ENCODE peak calls at places on chromosomes 16 and 17, in six cellular contexts. One of them, this sample, is unnamed.

GRCh38 chr17:19718613-19719364 is 2.4 kb upstream of the SLC47A2 start:
- DNase-seq in GM12892: no peak
- DNase-seq in A549: no peak
- DNase-seq in ovary: no peak
- DNase-seq in body of pancreas: peak
- DNase-seq in upper lobe of left lung: no peak
- DNase-seq in this sample: no peak

GRCh38 chr16:72602499-72602898 is 430.5 kb upstream of the PMFBP1 start:
- DNase-seq in upper lobe of left lung: no peak
- DNase-seq in ovary: no peak
- DNase-seq in GM12892: no peak
- DNase-seq in body of pancreas: no peak
- DNase-seq in A549: no peak
- DNase-seq in this sample: no peak

GRCh38 chr17:5588584-5588983 is 4.3 kb upstream of the NLRP1 start:
- DNase-seq in GM12892: no peak
- DNase-seq in A549: no peak
- DNase-seq in upper lobe of left lung: no peak
- DNase-seq in ovary: no peak
- DNase-seq in body of pancreas: no peak
- DNase-seq in this sample: no peak

GRCh38 chr17:55134486-55135157 is 130.1 kb upstream of the HLF start:
- DNase-seq in A549: no peak
- DNase-seq in upper lobe of left lung: no peak
- DNase-seq in GM12892: no peak
- DNase-seq in body of pancreas: no peak
- DNase-seq in ovary: no peak
- DNase-seq in this sample: no peak

GRCh38 chr16:15948532-15949209 is 745 bp upstream of the ABCC1 start:
- DNase-seq in ovary: no peak
- DNase-seq in body of pancreas: peak
- DNase-seq in A549: no peak
- DNase-seq in GM12892: peak
- DNase-seq in upper lobe of left lung: no peak
- DNase-seq in this sample: peak

GRCh38 chr17:1076299-1076981 is 79.5 kb downstream of the TIMM22 start:
- DNase-seq in ovary: no peak
- DNase-seq in GM12892: no peak
- DNase-seq in upper lobe of left lung: no peak
- DNase-seq in body of pancreas: no peak
- DNase-seq in A549: no peak
- DNase-seq in this sample: no peak

GRCh38 chr17:72136692-72137550 is 16.1 kb downstream of the SOX9 start:
- DNase-seq in upper lobe of left lung: no peak
- DNase-seq in GM12892: no peak
- DNase-seq in A549: peak
- DNase-seq in body of pancreas: no peak
- DNase-seq in ovary: no peak
- DNase-seq in this sample: no peak

GRCh38 chr17:47707884-47708283 is 13.9 kb downstream of the TBKBP1 start:
- DNase-seq in A549: no peak
- DNase-seq in ovary: no peak
- DNase-seq in upper lobe of left lung: no peak
- DNase-seq in GM12892: no peak
- DNase-seq in body of pancreas: no peak
- DNase-seq in this sample: no peak

GRCh38 chr17:77821114-77821513 is 137.4 kb upstream of the TNRC6C start:
- DNase-seq in ovary: no peak
- DNase-seq in upper lobe of left lung: no peak
- DNase-seq in body of pancreas: no peak
- DNase-seq in GM12892: no peak
- DNase-seq in A549: no peak
- DNase-seq in this sample: no peak

GRCh38 chr16:85286066-85286712 is 173.9 kb upstream of the CIBAR2 start:
- DNase-seq in ovary: peak
- DNase-seq in A549: no peak
- DNase-seq in upper lobe of left lung: no peak
- DNase-seq in GM12892: no peak
- DNase-seq in body of pancreas: peak
- DNase-seq in this sample: no peak

GRCh38 chr16:13245713-13246377 is 344.4 kb downstream of the SHISA9 start:
- DNase-seq in ovary: no peak
- DNase-seq in body of pancreas: no peak
- DNase-seq in A549: no peak
- DNase-seq in GM12892: no peak
- DNase-seq in upper lobe of left lung: no peak
- DNase-seq in this sample: no peak

GRCh38 chr16:13238182-13238581 is 336.8 kb downstream of the SHISA9 start:
- DNase-seq in body of pancreas: no peak
- DNase-seq in ovary: no peak
- DNase-seq in upper lobe of left lung: no peak
- DNase-seq in A549: no peak
- DNase-seq in GM12892: no peak
- DNase-seq in this sample: no peak

GRCh38 chr16:13244770-13245169 is 343.4 kb downstream of the SHISA9 start:
- DNase-seq in body of pancreas: no peak
- DNase-seq in GM12892: no peak
- DNase-seq in ovary: no peak
- DNase-seq in upper lobe of left lung: no peak
- DNase-seq in A549: no peak
- DNase-seq in this sample: no peak

GRCh38 chr16:13236308-13236707 is 334.9 kb downstream of the SHISA9 start:
- DNase-seq in body of pancreas: no peak
- DNase-seq in A549: no peak
- DNase-seq in upper lobe of left lung: no peak
- DNase-seq in GM12892: no peak
- DNase-seq in ovary: no peak
- DNase-seq in this sample: no peak

GRCh38 chr16:13242201-13242600 is 340.8 kb downstream of the SHISA9 start:
- DNase-seq in upper lobe of left lung: no peak
- DNase-seq in ovary: no peak
- DNase-seq in body of pancreas: no peak
- DNase-seq in A549: no peak
- DNase-seq in GM12892: no peak
- DNase-seq in this sample: no peak
- TF ChIP-seq POLR2A in upper lobe of left lung: no peak
- TF ChIP-seq POLR2A in ovary: no peak
- TF ChIP-seq POLR2A in body of pancreas: no peak
- TF ChIP-seq POLR2A in A549: no peak
- TF ChIP-seq POLR2A in GM12892: no peak
- TF ChIP-seq POLR2A in this sample: no peak

GRCh38 chr17:35083071-35083470 is 19.6 kb upstream of the RFFL start:
- DNase-seq in body of pancreas: no peak
- DNase-seq in ovary: no peak
- DNase-seq in A549: no peak
- DNase-seq in GM12892: no peak
- DNase-seq in upper lobe of left lung: no peak
- DNase-seq in this sample: peak

GRCh38 chr17:35079547-35079946 is 16.0 kb upstream of the RFFL start:
- DNase-seq in GM12892: no peak
- DNase-seq in ovary: no peak
- DNase-seq in upper lobe of left lung: no peak
- DNase-seq in body of pancreas: no peak
- DNase-seq in A549: no peak
- DNase-seq in this sample: no peak

GRCh38 chr17:35082073-35082657 is 18.7 kb upstream of the RFFL start:
- DNase-seq in ovary: no peak
- DNase-seq in GM12892: no peak
- DNase-seq in upper lobe of left lung: no peak
- DNase-seq in body of pancreas: peak
- DNase-seq in A549: no peak
- DNase-seq in this sample: peak

GRCh38 chr17:35081638-35082037 is 18.1 kb upstream of the RFFL start:
- DNase-seq in ovary: no peak
- DNase-seq in upper lobe of left lung: no peak
- DNase-seq in GM12892: no peak
- DNase-seq in A549: no peak
- DNase-seq in body of pancreas: no peak
- DNase-seq in this sample: no peak

DNA sequence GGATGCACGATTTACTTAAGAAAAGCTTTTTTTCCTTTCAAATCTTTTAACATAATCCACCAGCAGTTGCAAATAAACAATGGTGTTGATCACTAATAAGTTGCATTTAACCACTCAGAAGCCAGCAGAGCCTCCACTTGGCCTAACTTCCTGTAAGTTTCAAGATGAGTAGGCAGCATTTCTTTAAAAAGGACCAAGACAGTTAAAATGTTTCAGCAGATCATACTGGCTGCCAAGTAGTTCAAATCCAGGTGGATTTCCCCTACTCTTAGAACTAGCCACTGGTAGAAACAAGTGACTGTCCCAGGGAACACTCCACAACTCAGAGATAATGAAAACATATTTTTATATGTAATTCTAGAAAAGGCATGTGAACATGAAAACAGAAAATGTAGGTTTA is 17.0 kb upstream of the RFFL start:
- DNase-seq in A549: no peak
- DNase-seq in GM12892: peak
- DNase-seq in body of pancreas: no peak
- DNase-seq in ovary: no peak
- DNase-seq in upper lobe of left lung: no peak
- DNase-seq in this sample: no peak
- TF ChIP-seq POLR2A in A549: no peak
- TF ChIP-seq POLR2A in GM12892: peak
- TF ChIP-seq POLR2A in body of pancreas: no peak
- TF ChIP-seq POLR2A in ovary: no peak
- TF ChIP-seq POLR2A in upper lobe of left lung: no peak
- TF ChIP-seq POLR2A in this sample: no peak

DNA sequence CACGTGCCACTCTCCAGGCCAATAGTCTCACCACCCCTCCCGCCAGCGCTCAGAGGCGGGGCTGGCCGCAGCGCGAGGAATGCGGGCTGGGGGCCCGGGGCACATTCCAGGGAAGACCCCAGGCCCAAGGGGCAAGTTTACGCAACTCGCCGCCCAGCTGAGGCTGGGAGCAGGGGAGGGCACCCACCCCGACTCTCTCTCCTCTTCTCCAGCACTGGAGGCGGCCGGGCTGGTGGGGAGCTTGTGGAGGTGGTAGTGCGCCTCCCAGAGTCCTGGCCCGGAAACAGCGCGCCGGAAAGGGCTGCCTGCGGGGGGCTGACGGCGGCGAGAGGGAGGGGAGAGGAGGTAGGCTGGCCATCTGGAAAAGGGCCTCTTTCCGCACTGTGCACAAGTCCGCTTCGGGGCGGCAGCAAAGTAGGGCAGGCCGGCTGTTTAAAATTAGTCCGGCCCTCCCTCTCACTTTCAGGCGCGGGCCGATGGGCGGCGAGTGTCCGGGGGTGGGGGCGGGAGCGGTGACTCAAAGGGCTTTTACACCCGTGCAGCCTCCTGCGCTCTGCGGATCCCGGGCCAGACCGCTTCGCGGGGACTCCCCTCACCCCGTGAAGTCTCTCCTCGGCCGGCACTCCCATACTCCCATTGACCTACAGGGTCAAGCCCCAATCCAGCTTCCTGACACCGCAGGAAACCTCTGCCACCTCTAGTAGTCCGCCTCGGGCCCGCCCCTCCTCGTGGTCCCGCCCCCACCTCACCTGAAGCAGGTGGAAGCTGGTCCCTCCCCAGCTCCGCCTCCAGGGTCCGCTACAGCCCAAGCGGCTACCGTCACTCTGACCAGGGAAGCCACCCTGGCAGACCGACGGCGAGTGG is 968 bp downstream of the FHOD1 start:
- DNase-seq in upper lobe of left lung: peak
- DNase-seq in A549: peak
- DNase-seq in GM12892: peak
- DNase-seq in body of pancreas: peak
- DNase-seq in ovary: peak
- DNase-seq in this sample: peak
- TF ChIP-seq POLR2A in upper lobe of left lung: peak
- TF ChIP-seq POLR2A in A549: peak
- TF ChIP-seq POLR2A in GM12892: peak
- TF ChIP-seq POLR2A in body of pancreas: no peak
- TF ChIP-seq POLR2A in ovary: peak
- TF ChIP-seq POLR2A in this sample: peak

GRCh38 chr17:16492613-16493290 is 759 bp upstream of the LRRC75A start:
- DNase-seq in body of pancreas: no peak
- DNase-seq in ovary: no peak
- DNase-seq in GM12892: no peak
- DNase-seq in upper lobe of left lung: no peak
- DNase-seq in A549: no peak
- DNase-seq in this sample: peak

GRCh38 chr17:16491703-16492612 is at the start of gene LRRC75A:
- DNase-seq in A549: peak
- DNase-seq in GM12892: peak
- DNase-seq in upper lobe of left lung: peak
- DNase-seq in body of pancreas: peak
- DNase-seq in ovary: peak
- DNase-seq in this sample: peak

GRCh38 chr17:16493470-16494048 is 1.6 kb upstream of the LRRC75A start:
- DNase-seq in A549: no peak
- DNase-seq in GM12892: no peak
- DNase-seq in upper lobe of left lung: no peak
- DNase-seq in body of pancreas: no peak
- DNase-seq in ovary: no peak
- DNase-seq in this sample: peak

GRCh38 chr17:16488572-16488997 is 3.4 kb downstream of the LRRC75A start:
- DNase-seq in upper lobe of left lung: no peak
- DNase-seq in ovary: no peak
- DNase-seq in A549: no peak
- DNase-seq in body of pancreas: peak
- DNase-seq in GM12892: no peak
- DNase-seq in this sample: peak

GRCh38 chr17:16491131-16491702 is 776 bp downstream of the LRRC75A start:
- DNase-seq in A549: no peak
- DNase-seq in body of pancreas: no peak
- DNase-seq in upper lobe of left lung: no peak
- DNase-seq in ovary: no peak
- DNase-seq in GM12892: no peak
- DNase-seq in this sample: peak
- TF ChIP-seq POLR2A in A549: no peak
- TF ChIP-seq POLR2A in body of pancreas: no peak
- TF ChIP-seq POLR2A in upper lobe of left lung: no peak
- TF ChIP-seq POLR2A in ovary: no peak
- TF ChIP-seq POLR2A in GM12892: no peak
- TF ChIP-seq POLR2A in this sample: no peak

This sample was measured in erythroblast.